ENCODE peak calls at places on chromosome 12, in nine cellular contexts. One of them, this sample, is unnamed.

GRCh38 chr12:54371328-54372112 is 7.2 kb upstream of the GPR84 start:
- DNase-seq in astrocyte of the spinal cord: no peak
- DNase-seq in NCI-H2107: no peak
- DNase-seq in mucosa of descending colon: peak; percentile 71
- DNase-seq in H4: peak; percentile 54
- DNase-seq in NCI-H1694: peak; percentile 26
- DNase-seq in left cardiac atrium: peak; percentile 82
- DNase-seq in activated CD4-positive, alpha-beta T cell treated with anti-CD3 and anti-CD28 coated beads for 36 hours: no peak
- DNase-seq in CD4-positive, alpha-beta T cell: no peak
- DNase-seq in this sample: peak; percentile 50

GRCh38 chr12:53279888-53280498 is 11.9 kb downstream of the ESPL1 start:
- DNase-seq in H4: no peak
- DNase-seq in astrocyte of the spinal cord: no peak
- DNase-seq in activated CD4-positive, alpha-beta T cell treated with anti-CD3 and anti-CD28 coated beads for 36 hours: no peak
- DNase-seq in NCI-H1694: no peak
- DNase-seq in mucosa of descending colon: no peak
- DNase-seq in left cardiac atrium: no peak
- DNase-seq in NCI-H2107: no peak
- DNase-seq in CD4-positive, alpha-beta T cell: no peak
- DNase-seq in this sample: no peak

GRCh38 chr12:34598352-34598827 is 576.1 kb downstream of the ALG10 start:
- DNase-seq in NCI-H1694: no peak
- DNase-seq in NCI-H2107: no peak
- DNase-seq in astrocyte of the spinal cord: no peak
- DNase-seq in activated CD4-positive, alpha-beta T cell treated with anti-CD3 and anti-CD28 coated beads for 36 hours: no peak
- DNase-seq in H4: no peak
- DNase-seq in left cardiac atrium: no peak
- DNase-seq in CD4-positive, alpha-beta T cell: no peak
- DNase-seq in mucosa of descending colon: no peak
- DNase-seq in this sample: no peak

GRCh38 chr12:14913381-14913781 is 25.0 kb downstream of the ERP27 start:
- DNase-seq in left cardiac atrium: peak; percentile 37
- DNase-seq in NCI-H2107: peak; percentile 75
- DNase-seq in mucosa of descending colon: no peak
- DNase-seq in H4: no peak
- DNase-seq in astrocyte of the spinal cord: no peak
- DNase-seq in CD4-positive, alpha-beta T cell: no peak
- DNase-seq in NCI-H1694: peak; percentile 33
- DNase-seq in activated CD4-positive, alpha-beta T cell treated with anti-CD3 and anti-CD28 coated beads for 36 hours: no peak
- DNase-seq in this sample: peak; percentile 26

GRCh38 chr12:6056406-6057211 is 67.9 kb downstream of the VWF start:
- DNase-seq in NCI-H2107: no peak
- DNase-seq in astrocyte of the spinal cord: no peak
- DNase-seq in NCI-H1694: no peak
- DNase-seq in H4: peak; percentile 35
- DNase-seq in activated CD4-positive, alpha-beta T cell treated with anti-CD3 and anti-CD28 coated beads for 36 hours: peak; percentile 40
- DNase-seq in mucosa of descending colon: no peak
- DNase-seq in left cardiac atrium: no peak
- DNase-seq in CD4-positive, alpha-beta T cell: no peak
- DNase-seq in this sample: no peak

GRCh38 chr12:122942609-122943008 is 23.7 kb downstream of the ABCB9 start:
- DNase-seq in H4: peak; percentile 54
- DNase-seq in NCI-H2107: no peak
- DNase-seq in mucosa of descending colon: no peak
- DNase-seq in activated CD4-positive, alpha-beta T cell treated with anti-CD3 and anti-CD28 coated beads for 36 hours: no peak
- DNase-seq in left cardiac atrium: no peak
- DNase-seq in CD4-positive, alpha-beta T cell: no peak
- DNase-seq in astrocyte of the spinal cord: peak; percentile 30
- DNase-seq in NCI-H1694: no peak
- DNase-seq in this sample: no peak

GRCh38 chr12:47079365-47079893 is at the start of gene PCED1B:
- DNase-seq in left cardiac atrium: peak; percentile 82
- DNase-seq in NCI-H2107: no peak
- DNase-seq in mucosa of descending colon: peak; percentile 87
- DNase-seq in CD4-positive, alpha-beta T cell: peak; percentile 39
- DNase-seq in activated CD4-positive, alpha-beta T cell treated with anti-CD3 and anti-CD28 coated beads for 36 hours: peak; percentile 85
- DNase-seq in NCI-H1694: no peak
- DNase-seq in astrocyte of the spinal cord: peak; percentile 80
- DNase-seq in H4: peak; percentile 32
- DNase-seq in this sample: peak; percentile 80

GRCh38 chr12:132720606-132721005 is 10.0 kb downstream of the PGAM5 start:
- DNase-seq in left cardiac atrium: no peak
- DNase-seq in astrocyte of the spinal cord: no peak
- DNase-seq in H4: no peak
- DNase-seq in mucosa of descending colon: no peak
- DNase-seq in NCI-H2107: no peak
- DNase-seq in activated CD4-positive, alpha-beta T cell treated with anti-CD3 and anti-CD28 coated beads for 36 hours: no peak
- DNase-seq in NCI-H1694: no peak
- DNase-seq in CD4-positive, alpha-beta T cell: no peak
- DNase-seq in this sample: no peak

GRCh38 chr12:115044073-115044472 is 360.1 kb upstream of the TBX3 start:
- DNase-seq in mucosa of descending colon: no peak
- DNase-seq in H4: peak; percentile 16
- DNase-seq in CD4-positive, alpha-beta T cell: no peak
- DNase-seq in astrocyte of the spinal cord: no peak
- DNase-seq in NCI-H1694: no peak
- DNase-seq in left cardiac atrium: no peak
- DNase-seq in activated CD4-positive, alpha-beta T cell treated with anti-CD3 and anti-CD28 coated beads for 36 hours: no peak
- DNase-seq in NCI-H2107: no peak
- DNase-seq in this sample: no peak

GRCh38 chr12:52063986-52064649 is 5.7 kb upstream of the ATG101 start:
- DNase-seq in activated CD4-positive, alpha-beta T cell treated with anti-CD3 and anti-CD28 coated beads for 36 hours: no peak
- DNase-seq in NCI-H2107: no peak
- DNase-seq in NCI-H1694: no peak
- DNase-seq in left cardiac atrium: peak; percentile 91
- DNase-seq in H4: peak; percentile 53
- DNase-seq in CD4-positive, alpha-beta T cell: no peak
- DNase-seq in astrocyte of the spinal cord: peak; percentile 86
- DNase-seq in mucosa of descending colon: no peak
- DNase-seq in this sample: peak; percentile 69

GRCh38 chr12:95966287-95966870 is 23.2 kb downstream of the AMDHD1 start:
- DNase-seq in activated CD4-positive, alpha-beta T cell treated with anti-CD3 and anti-CD28 coated beads for 36 hours: no peak
- DNase-seq in H4: no peak
- DNase-seq in CD4-positive, alpha-beta T cell: no peak
- DNase-seq in NCI-H1694: no peak
- DNase-seq in NCI-H2107: no peak
- DNase-seq in left cardiac atrium: no peak
- DNase-seq in mucosa of descending colon: no peak
- DNase-seq in astrocyte of the spinal cord: no peak
- DNase-seq in this sample: no peak

GRCh38 chr12:4243098-4243795 is 30.3 kb upstream of the CCND2 start:
- DNase-seq in left cardiac atrium: no peak
- DNase-seq in astrocyte of the spinal cord: no peak
- DNase-seq in H4: no peak
- DNase-seq in activated CD4-positive, alpha-beta T cell treated with anti-CD3 and anti-CD28 coated beads for 36 hours: no peak
- DNase-seq in NCI-H1694: no peak
- DNase-seq in NCI-H2107: no peak
- DNase-seq in mucosa of descending colon: no peak
- DNase-seq in CD4-positive, alpha-beta T cell: no peak
- DNase-seq in this sample: no peak

GRCh38 chr12:77648716-77649115 is 182.0 kb upstream of the NAV3 start:
- DNase-seq in H4: no peak
- DNase-seq in astrocyte of the spinal cord: no peak
- DNase-seq in left cardiac atrium: no peak
- DNase-seq in mucosa of descending colon: no peak
- DNase-seq in activated CD4-positive, alpha-beta T cell treated with anti-CD3 and anti-CD28 coated beads for 36 hours: no peak
- DNase-seq in NCI-H1694: no peak
- DNase-seq in CD4-positive, alpha-beta T cell: no peak
- DNase-seq in NCI-H2107: no peak
- DNase-seq in this sample: no peak

GRCh38 chr12:80056845-80057244 is 42.5 kb upstream of the OTOGL start:
- DNase-seq in NCI-H2107: no peak
- DNase-seq in left cardiac atrium: peak; percentile 44
- DNase-seq in activated CD4-positive, alpha-beta T cell treated with anti-CD3 and anti-CD28 coated beads for 36 hours: no peak
- DNase-seq in H4: no peak
- DNase-seq in CD4-positive, alpha-beta T cell: no peak
- DNase-seq in NCI-H1694: no peak
- DNase-seq in mucosa of descending colon: no peak
- DNase-seq in astrocyte of the spinal cord: peak; percentile 64
- DNase-seq in this sample: peak; percentile 21

GRCh38 chr12:26195641-26196423 is 459 bp downstream of the SSPN start:
- DNase-seq in mucosa of descending colon: peak; percentile 70
- DNase-seq in NCI-H2107: no peak
- DNase-seq in CD4-positive, alpha-beta T cell: no peak
- DNase-seq in left cardiac atrium: peak; percentile 66
- DNase-seq in astrocyte of the spinal cord: peak; percentile 61
- DNase-seq in H4: no peak
- DNase-seq in NCI-H1694: no peak
- DNase-seq in activated CD4-positive, alpha-beta T cell treated with anti-CD3 and anti-CD28 coated beads for 36 hours: peak; percentile 20
- DNase-seq in this sample: peak; percentile 69

GRCh38 chr12:47391566-47391965 is 311.8 kb upstream of the AMIGO2 start:
- DNase-seq in CD4-positive, alpha-beta T cell: peak; percentile 63
- DNase-seq in activated CD4-positive, alpha-beta T cell treated with anti-CD3 and anti-CD28 coated beads for 36 hours: peak; percentile 84
- DNase-seq in NCI-H2107: no peak
- DNase-seq in mucosa of descending colon: no peak
- DNase-seq in NCI-H1694: no peak
- DNase-seq in H4: no peak
- DNase-seq in left cardiac atrium: no peak
- DNase-seq in astrocyte of the spinal cord: no peak
- DNase-seq in this sample: no peak

GRCh38 chr12:123499332-123499731 is 34.2 kb downstream of the RILPL1 start:
- DNase-seq in NCI-H2107: no peak
- DNase-seq in mucosa of descending colon: no peak
- DNase-seq in H4: no peak
- DNase-seq in CD4-positive, alpha-beta T cell: no peak
- DNase-seq in activated CD4-positive, alpha-beta T cell treated with anti-CD3 and anti-CD28 coated beads for 36 hours: no peak
- DNase-seq in left cardiac atrium: no peak
- DNase-seq in NCI-H1694: no peak
- DNase-seq in astrocyte of the spinal cord: no peak
- DNase-seq in this sample: no peak

GRCh38 chr12:75553398-75553797 is 42.0 kb upstream of the KRR1 start:
- DNase-seq in H4: peak; percentile 9
- DNase-seq in CD4-positive, alpha-beta T cell: no peak
- DNase-seq in astrocyte of the spinal cord: peak; percentile 12
- DNase-seq in NCI-H2107: no peak
- DNase-seq in NCI-H1694: no peak
- DNase-seq in activated CD4-positive, alpha-beta T cell treated with anti-CD3 and anti-CD28 coated beads for 36 hours: no peak
- DNase-seq in left cardiac atrium: no peak
- DNase-seq in mucosa of descending colon: no peak
- DNase-seq in this sample: no peak

GRCh38 chr12:80590085-80590484 is 117.3 kb upstream of the MYF6 start:
- DNase-seq in CD4-positive, alpha-beta T cell: no peak
- DNase-seq in activated CD4-positive, alpha-beta T cell treated with anti-CD3 and anti-CD28 coated beads for 36 hours: no peak
- DNase-seq in NCI-H2107: no peak
- DNase-seq in astrocyte of the spinal cord: no peak
- DNase-seq in H4: no peak
- DNase-seq in left cardiac atrium: no peak
- DNase-seq in mucosa of descending colon: no peak
- DNase-seq in NCI-H1694: no peak
- DNase-seq in this sample: no peak

GRCh38 chr12:70664463-70664862 is 27.2 kb upstream of the PTPRB start:
- DNase-seq in mucosa of descending colon: no peak
- DNase-seq in CD4-positive, alpha-beta T cell: no peak
- DNase-seq in astrocyte of the spinal cord: peak; percentile 47
- DNase-seq in left cardiac atrium: no peak
- DNase-seq in H4: no peak
- DNase-seq in NCI-H1694: no peak
- DNase-seq in NCI-H2107: no peak
- DNase-seq in activated CD4-positive, alpha-beta T cell treated with anti-CD3 and anti-CD28 coated beads for 36 hours: no peak
- DNase-seq in this sample: no peak

GRCh38 chr12:7144414-7145120 is 14.4 kb downstream of the CLSTN3 start:
- DNase-seq in astrocyte of the spinal cord: peak; percentile 29
- DNase-seq in activated CD4-positive, alpha-beta T cell treated with anti-CD3 and anti-CD28 coated beads for 36 hours: no peak
- DNase-seq in CD4-positive, alpha-beta T cell: no peak
- DNase-seq in left cardiac atrium: no peak
- DNase-seq in NCI-H1694: peak; percentile 65
- DNase-seq in H4: no peak
- DNase-seq in NCI-H2107: no peak
- DNase-seq in mucosa of descending colon: no peak
- DNase-seq in this sample: no peak

GRCh38 chr12:130097342-130097741 is 64.9 kb upstream of the FZD10 start:
- DNase-seq in H4: no peak
- DNase-seq in NCI-H2107: no peak
- DNase-seq in left cardiac atrium: no peak
- DNase-seq in astrocyte of the spinal cord: no peak
- DNase-seq in activated CD4-positive, alpha-beta T cell treated with anti-CD3 and anti-CD28 coated beads for 36 hours: no peak
- DNase-seq in CD4-positive, alpha-beta T cell: no peak
- DNase-seq in mucosa of descending colon: no peak
- DNase-seq in NCI-H1694: no peak
- DNase-seq in this sample: no peak

This sample was measured in testis.